ENCODE peak calls at places on chromosomes 6 and 20, in six cellular contexts. O, A, E, L, J and T are unnamed samples. For H3K4me1 and H3K27me3, the result is how much of the 10 kb centered on the place peaks cover.

GRCh38 chr6:151289399-151290007 is 49.7 kb downstream of the AKAP12 start:
- DNase-seq in O (no peak), A (no peak), E (no peak), L (no peak), J (no peak), T (no peak)

GRCh38 chr6:169224185-169224695 is 29.4 kb downstream of the THBS2 start:
- DNase-seq in O (no peak), A (no peak), E (peak), L (peak), J (no peak), T (no peak)

GRCh38 chr6:143515766-143516355 is 4.3 kb upstream of the FUCA2 start:
- DNase-seq in O (no peak), A (no peak), E (no peak), L (no peak), J (no peak), T (no peak)

GRCh38 chr6:75449625-75450206 is 43.9 kb downstream of the FILIP1 start:
- DNase-seq in O (no peak), A (no peak), E (no peak), L (no peak), J (no peak), T (no peak)

GRCh38 chr20:51978081-51978501 is 175.8 kb upstream of the SALL4 start:
- DNase-seq in O (no peak), A (no peak), E (no peak), L (no peak), J (no peak), T (no peak)

GRCh38 chr6:98463038-98463437 is 371.3 kb upstream of the POU3F2 start:
- DNase-seq in O (no peak), A (no peak), E (no peak), L (no peak), J (no peak), T (no peak)

GRCh38 chr6:12557760-12558159 is 158.8 kb upstream of the PHACTR1 start:
- DNase-seq in O (no peak), A (no peak), E (no peak), L (no peak), J (no peak), T (no peak)

GRCh38 chr6:11822346-11822745 is 43.7 kb upstream of the ADTRP start:
- DNase-seq in O (no peak), A (no peak), E (no peak), L (no peak), J (no peak), T (no peak)

GRCh38 chr6:161508341-161508740 is 234.5 kb upstream of the AGPAT4 start:
- DNase-seq in O (no peak), A (no peak), E (no peak), L (no peak), J (no peak), T (no peak)

GRCh38 chr6:43625393-43625992 is 3.6 kb downstream of the GTPBP2 start:
- DNase-seq in O (no peak), A (no peak), E (no peak), L (no peak), J (no peak), T (no peak)

DNA sequence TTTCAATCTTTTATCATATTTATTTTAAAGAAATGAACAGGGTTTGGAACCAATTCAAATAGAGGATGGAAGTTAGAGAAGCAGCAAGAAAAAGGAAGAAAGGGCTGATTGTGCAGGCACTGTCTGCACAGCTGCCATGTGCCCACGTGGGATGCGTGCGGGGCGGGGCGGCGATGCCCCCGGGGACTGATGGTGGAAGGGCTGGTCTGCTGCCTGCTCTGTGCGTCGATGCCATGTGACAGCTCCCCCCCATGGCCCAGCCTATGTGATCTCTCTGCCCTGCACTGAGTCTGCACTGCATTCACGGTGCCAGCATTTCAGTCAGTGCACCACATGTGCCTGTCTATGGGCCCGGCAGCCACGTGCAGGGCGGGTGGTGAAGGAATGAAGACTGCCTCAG is 96.4 kb downstream of the IRF4 start:
- DNase-seq in O (peak), A (no peak), E (no peak), L (no peak), J (no peak), T (no peak)
- H3K4me1 ChIP-seq in O (under half), A (under half), E (under half), L (under half), J (under half), T (under half)

DNA sequence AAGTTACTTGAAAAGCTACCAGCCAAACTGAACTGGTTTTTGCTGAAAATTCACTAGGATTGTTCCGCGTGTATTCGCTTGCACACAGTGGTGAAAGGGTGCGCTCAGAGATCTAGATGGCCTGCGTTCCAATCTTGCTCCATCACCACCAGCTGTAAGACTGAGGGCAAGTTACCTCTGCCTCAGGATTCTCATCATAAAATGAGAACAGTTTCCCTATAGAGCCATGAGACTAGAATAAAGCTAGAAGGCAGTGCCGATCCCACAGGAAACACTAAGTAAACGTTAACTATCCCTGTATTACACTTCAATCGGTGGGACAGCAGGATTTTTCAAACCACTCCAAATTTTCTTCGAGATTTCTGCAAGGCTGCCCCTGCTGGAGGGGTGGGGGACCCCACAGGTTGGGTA is 838 bp downstream of the AHCY start:
- DNase-seq in O (no peak), A (no peak), E (peak), L (no peak), J (peak), T (no peak)
- TF ChIP-seq CTCF in O (no peak), A (no peak), E (no peak), L (no peak), J (no peak), T (peak)

DNA sequence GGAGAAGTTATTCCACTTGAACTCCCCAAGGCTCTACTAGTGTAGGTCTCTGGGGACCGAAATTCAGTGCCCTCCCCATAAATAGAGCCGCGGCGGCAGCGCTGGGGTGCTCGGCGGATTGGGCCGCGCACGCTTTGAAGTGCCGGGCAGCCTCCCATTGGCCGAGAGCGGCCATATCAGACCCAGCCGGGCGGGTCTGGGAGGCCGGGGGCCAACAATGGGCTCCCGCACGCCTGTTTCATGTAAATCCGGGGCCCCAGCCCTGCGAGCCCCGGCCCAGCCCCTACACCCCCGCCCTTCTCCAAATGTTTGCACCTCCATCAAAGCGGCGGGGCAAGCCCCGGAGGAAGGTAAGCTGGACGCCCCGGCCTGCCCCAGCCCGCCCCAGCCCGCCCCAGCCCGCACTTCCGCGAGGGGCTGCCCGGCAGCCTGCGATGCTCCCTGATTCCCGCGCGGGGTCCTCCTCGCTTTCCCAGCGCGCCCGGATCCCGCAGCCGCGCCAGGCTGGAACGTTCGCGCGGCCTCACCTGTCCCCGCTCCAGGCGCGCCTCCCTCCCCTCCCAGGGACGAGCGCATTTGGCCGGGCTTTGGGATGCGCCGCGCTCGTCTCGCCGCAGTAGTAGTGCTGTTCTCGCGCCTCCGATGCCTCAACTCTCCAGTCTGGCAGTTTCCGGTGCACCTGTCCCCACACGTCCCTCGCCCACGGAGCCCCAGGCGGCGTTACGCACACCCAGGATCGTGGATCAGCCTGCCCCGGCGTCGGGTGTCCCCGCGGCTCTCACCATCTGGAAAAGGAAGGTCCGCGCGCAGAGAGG is at the start of gene TBXT:
- DNase-seq in O (peak), A (no peak), E (peak), L (no peak), J (peak), T (no peak)
- H3K27me3 ChIP-seq in O (under half), A (half or more), E (under half), L (half or more), J (half or more), T (half or more)

GRCh38 chr20:57570898-57571297 is 10.0 kb downstream of the PCK1 start:
- DNase-seq in O (no peak), A (no peak), E (no peak), L (no peak), J (no peak), T (no peak)

GRCh38 chr20:57573176-57573575 is 12.3 kb downstream of the PCK1 start:
- DNase-seq in O (no peak), A (no peak), E (no peak), L (no peak), J (no peak), T (no peak)

GRCh38 chr20:57574954-57575353 is 14.0 kb downstream of the PCK1 start:
- DNase-seq in O (no peak), A (no peak), E (no peak), L (no peak), J (no peak), T (no peak)

GRCh38 chr20:57576002-57576401 is 15.1 kb downstream of the PCK1 start:
- DNase-seq in O (no peak), A (no peak), E (no peak), L (no peak), J (no peak), T (no peak)

DNA sequence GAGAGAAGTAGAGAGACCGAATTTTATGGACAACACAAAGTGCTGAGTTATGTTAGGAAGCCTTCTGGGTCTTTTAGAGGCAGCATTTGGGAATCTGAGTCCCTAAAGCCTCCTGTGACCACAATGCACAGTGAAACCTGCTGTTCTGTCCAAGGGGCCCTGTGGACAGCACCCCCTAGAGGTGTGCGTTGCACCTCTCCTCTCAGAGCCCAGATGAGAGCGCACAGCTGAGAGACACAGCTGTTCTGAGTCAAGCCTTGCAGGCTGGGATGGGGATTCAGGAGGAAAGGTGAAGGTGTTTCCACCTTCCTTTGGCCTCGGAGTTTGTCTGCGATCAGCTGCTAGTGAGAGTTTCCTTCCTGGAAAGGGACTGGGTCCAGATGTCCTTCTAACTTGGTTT is 13.0 kb downstream of the PCK1 start:
- DNase-seq in O (peak), A (no peak), E (no peak), L (no peak), J (no peak), T (no peak)
- H3K4me1 ChIP-seq in O (under half), A (under half), E (under half), L (under half), J (under half), T (under half)

GRCh38 chr6:8064638-8065518 is 689 bp upstream of the BLOC1S5 start:
- DNase-seq in O (no peak), A (no peak), E (no peak), L (no peak), J (peak), T (no peak)

GRCh38 chr6:8065519-8065911 is 1.3 kb upstream of the BLOC1S5 start:
- DNase-seq in O (no peak), A (no peak), E (no peak), L (no peak), J (no peak), T (no peak)

GRCh38 chr6:8069887-8070286 is 5.7 kb upstream of the BLOC1S5 start:
- DNase-seq in O (no peak), A (no peak), E (no peak), L (no peak), J (no peak), T (no peak)

GRCh38 chr6:8063762-8064637 is at the start of gene BLOC1S5:
- DNase-seq in O (peak), A (peak), E (peak), L (peak), J (peak), T (peak)

GRCh38 chr6:8066108-8066507 is 1.9 kb upstream of the BLOC1S5 start:
- DNase-seq in O (no peak), A (no peak), E (no peak), L (no peak), J (no peak), T (no peak)
- TF ChIP-seq CTCF in O (peak), A (no peak), E (no peak), L (no peak), J (no peak), T (no peak)

GRCh38 chr20:61244213-61244612 is 7.8 kb upstream of the CDH4 start:
- DNase-seq in O (no peak), A (no peak), E (no peak), L (no peak), J (no peak), T (peak)
- H3K27me3 ChIP-seq in O (under half), A (under half), E (under half), L (under half), J (under half), T (half or more)